ENCODE peak calls at places on chromosome 20, in four cellular contexts. V, Q, A and D are unnamed samples.

GRCh38 chr20:6277661-6278060 is 154.8 kb upstream of the FERMT1 start:
- DNase-seq in Q (no peak), V (no peak), A (no peak), D (no peak)

GRCh38 chr20:48313346-48313745 is 514.5 kb downstream of the PREX1 start:
- DNase-seq in A (no peak), V (no peak), Q (no peak), D (no peak)

GRCh38 chr20:33299111-33299603 is 16.1 kb downstream of the BPIFB1 start:
- DNase-seq in V (peak), A (peak), Q (peak), D (no peak)

GRCh38 chr20:17747431-17747846 is 47.7 kb downstream of the BANF2 start:
- DNase-seq in Q (peak), V (no peak), A (no peak), D (no peak)

GRCh38 chr20:32870985-32871384 is 12.3 kb downstream of the EFCAB8 start:
- DNase-seq in A (no peak), V (no peak), Q (no peak), D (no peak)

GRCh38 chr20:45407067-45407745 is 883 bp upstream of the DBNDD2 start:
- DNase-seq in V (no peak), A (peak), Q (no peak), D (no peak)

GRCh38 chr20:49318430-49319203 is 40.8 kb upstream of the ZNFX1 start:
- DNase-seq in A (peak), Q (no peak), V (no peak), D (no peak)

GRCh38 chr20:38550274-38550673 is 30.7 kb upstream of the ADIG start:
- DNase-seq in A (no peak), V (no peak), Q (peak), D (no peak)

GRCh38 chr20:22339091-22339881 is 245.1 kb downstream of the FOXA2 start:
- DNase-seq in Q (peak), V (peak), A (peak), D (no peak)

GRCh38 chr20:53608456-53609413 is 15.1 kb upstream of the ZNF217 start:
- DNase-seq in Q (no peak), A (no peak), V (no peak), D (no peak)

GRCh38 chr20:7716286-7716972 is 223.8 kb downstream of the HAO1 start:
- DNase-seq in Q (no peak), V (no peak), A (no peak), D (no peak)

GRCh38 chr20:6868864-6869263 is 101.4 kb downstream of the BMP2 start:
- DNase-seq in V (no peak), Q (no peak), A (no peak), D (no peak)

GRCh38 chr20:10578607-10579006 is 95.2 kb downstream of the JAG1 start:
- DNase-seq in A (no peak), V (no peak), Q (peak), D (no peak)

GRCh38 chr20:5677389-5677788 is 72.8 kb upstream of the SHLD1 start:
- DNase-seq in A (no peak), Q (no peak), V (no peak), D (no peak)

GRCh38 chr20:1779567-1779966 is 115.6 kb upstream of the SIRPA start:
- DNase-seq in A (no peak), Q (no peak), V (no peak), D (no peak)
- TF ChIP-seq TCF12 in A (no peak), Q (no peak), V (no peak), D (no peak)

DNA sequence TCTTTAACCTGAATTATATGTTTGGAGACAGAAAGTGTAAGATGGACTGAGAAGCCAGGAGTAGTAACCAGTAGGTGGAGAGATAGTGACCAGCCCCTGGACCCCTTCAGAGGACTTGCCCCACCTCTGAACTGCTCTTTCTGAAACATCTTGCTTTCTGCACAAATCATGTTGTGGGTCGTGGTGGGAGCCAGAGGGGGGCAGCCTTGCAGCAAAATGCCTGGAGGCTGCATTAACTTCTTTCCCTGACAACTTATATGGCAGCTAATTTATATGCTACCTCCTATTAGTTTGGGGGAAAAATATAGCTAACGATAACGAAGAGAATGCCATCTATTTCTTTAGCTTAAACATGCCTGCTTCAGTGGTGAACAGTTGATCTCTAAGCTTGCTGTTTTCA is 859.8 kb downstream of the MAFB start:
- DNase-seq in V (peak), Q (no peak), A (no peak), D (no peak)
- TF ChIP-seq TCF12 in V (no peak), Q (no peak), A (no peak), D (no peak)

GRCh38 chr20:60268502-60268901 is 310.3 kb downstream of the CDH26 start:
- DNase-seq in V (no peak), A (no peak), Q (no peak), D (no peak)
- TF ChIP-seq TCF12 in V (no peak), A (no peak), Q (no peak), D (no peak)

GRCh38 chr20:63101781-63102719 is 95.3 kb upstream of the BHLHE23 start:
- DNase-seq in V (no peak), Q (no peak), A (peak), D (no peak)
- TF ChIP-seq TCF12 in V (no peak), Q (no peak), A (no peak), D (no peak)

GRCh38 chr20:4267242-4267641 is 251.9 kb upstream of the RNF24 start:
- DNase-seq in V (no peak), Q (no peak), A (no peak), D (no peak)
- TF ChIP-seq TCF12 in V (no peak), Q (no peak), A (no peak), D (no peak)